ENCODE peak calls at places on chromosomes 2 and 18, in ten cellular contexts. X, I, H, C, T, S, A, D, E and N are unnamed samples. For H3K4me1 and H3K36me3, the result is how much of the 10 kb centered on the place peaks cover.

GRCh38 chr2:16123421-16123820 is 183.1 kb downstream of the MYCN start:
- DNase-seq in X (peak), I (no peak), H (no peak), C (no peak), T (no peak), S (no peak), A (no peak), D (no peak), E (no peak), N (no peak)

GRCh38 chr2:196836440-196836839 is 27.3 kb upstream of the C2orf66 start:
- DNase-seq in X (no peak), I (no peak), H (no peak), C (no peak), T (no peak), S (no peak), A (peak), D (no peak), E (peak), N (no peak)

GRCh38 chr2:161556440-161556839 is 67.8 kb upstream of the SLC4A10 start:
- DNase-seq in X (no peak), I (no peak), H (no peak), C (no peak), T (no peak), S (no peak), A (peak), D (no peak), E (peak), N (no peak)

GRCh38 chr18:74367905-74368304 is 52.3 kb downstream of the C18orf63 start:
- DNase-seq in X (no peak), I (no peak), H (no peak), C (no peak), T (no peak), S (no peak), A (no peak), D (no peak), E (no peak), N (no peak)

GRCh38 chr2:40072442-40073232 is 293.6 kb upstream of the THUMPD2 start:
- DNase-seq in X (no peak), I (no peak), H (no peak), C (no peak), T (no peak), S (no peak), A (no peak), D (peak), E (no peak), N (no peak)

GRCh38 chr2:45930396-45930792 is 278.9 kb downstream of the PRKCE start:
- DNase-seq in X (no peak), I (no peak), H (no peak), C (no peak), T (no peak), S (no peak), A (peak), D (no peak), E (peak), N (no peak)

GRCh38 chr2:196131384-196131861 is 40.0 kb downstream of the STK17B start:
- DNase-seq in X (no peak), I (peak), H (no peak), C (no peak), T (peak), S (peak), A (peak), D (no peak), E (peak), N (peak)

GRCh38 chr2:43024515-43024962 is 201.9 kb downstream of the ZFP36L2 start:
- DNase-seq in X (no peak), I (peak), H (peak), C (peak), T (peak), S (peak), A (peak), D (peak), E (peak), N (peak)

GRCh38 chr18:39296293-39296888 is 1730.8 kb upstream of the CELF4 start:
- DNase-seq in X (no peak), I (no peak), H (no peak), C (no peak), T (no peak), S (no peak), A (no peak), D (no peak), E (no peak), N (no peak)

GRCh38 chr18:10748641-10749040 is 222.8 kb downstream of the NAPG start:
- DNase-seq in X (no peak), I (no peak), H (no peak), C (no peak), T (no peak), S (no peak), A (peak), D (no peak), E (peak), N (no peak)

GRCh38 chr2:10490806-10491291 is 42.7 kb upstream of the ODC1 start:
- DNase-seq in X (no peak), I (no peak), H (peak), C (no peak), T (no peak), S (no peak), A (no peak), D (no peak), E (no peak), N (no peak)

GRCh38 chr2:106127282-106127771 is 66.8 kb downstream of the UXS1 start:
- DNase-seq in X (no peak), I (no peak), H (no peak), C (no peak), T (no peak), S (no peak), A (no peak), D (no peak), E (peak), N (no peak)

GRCh38 chr18:5912491-5912890 is 17.2 kb upstream of the TMEM200C start:
- DNase-seq in X (no peak), I (no peak), H (no peak), C (no peak), T (no peak), S (no peak), A (no peak), D (no peak), E (no peak), N (no peak)

GRCh38 chr18:3148930-3149535 is 70.7 kb downstream of the MYOM1 start:
- DNase-seq in X (no peak), I (no peak), H (no peak), C (no peak), T (no peak), S (no peak), A (peak), D (no peak), E (peak), N (peak)

GRCh38 chr2:83817511-83817910 is 641.6 kb downstream of the SUCLG1 start:
- DNase-seq in X (no peak), I (no peak), H (no peak), C (no peak), T (no peak), S (no peak), A (peak), D (no peak), E (peak), N (no peak)

GRCh38 chr2:12666445-12666844 is 50.3 kb upstream of the TRIB2 start:
- DNase-seq in X (no peak), I (no peak), H (no peak), C (no peak), T (no peak), S (no peak), A (no peak), D (no peak), E (no peak), N (no peak)

GRCh38 chr2:146239392-146240135 is 1605.3 kb upstream of the ACVR2A start:
- DNase-seq in X (no peak), I (no peak), H (no peak), C (no peak), T (no peak), S (no peak), A (no peak), D (no peak), E (peak), N (no peak)

GRCh38 chr2:45169339-45170190 is 160.3 kb upstream of the SIX2 start:
- DNase-seq in X (no peak), I (no peak), H (no peak), C (no peak), T (no peak), S (peak), A (peak), D (peak), E (peak), N (peak)

DNA sequence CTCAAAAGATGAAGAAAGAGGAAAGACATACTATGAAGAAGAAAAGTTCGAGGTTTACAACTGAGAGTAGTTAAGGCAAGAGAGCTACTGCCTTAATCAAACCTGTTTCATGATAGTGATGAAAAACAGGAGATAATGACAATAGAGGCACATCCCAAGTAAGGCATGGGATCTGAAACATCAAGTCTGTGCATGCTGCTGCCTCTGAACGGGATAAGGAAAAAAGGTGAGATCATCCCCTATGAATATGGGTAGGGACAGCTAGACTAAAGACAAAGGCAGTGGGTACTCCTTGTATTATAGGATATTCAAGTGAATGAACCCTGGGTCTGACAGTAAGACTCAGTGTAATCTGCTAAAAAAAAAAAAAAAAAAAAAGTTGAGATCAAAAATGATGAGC is 3.0 kb downstream of the EXOC6B start:
- DNase-seq in X (no peak), I (no peak), H (no peak), C (no peak), T (no peak), S (no peak), A (no peak), D (no peak), E (no peak), N (no peak)
- H3K4me3 ChIP-seq in X (no peak), I (no peak), H (no peak), C (no peak), T (no peak), S (no peak), A (no peak), D (no peak), E (no peak), N (no peak)

GRCh38 chr2:120261387-120262006 is 8.8 kb downstream of the RALB start:
- DNase-seq in X (no peak), I (no peak), H (no peak), C (no peak), T (no peak), S (no peak), A (no peak), D (no peak), E (no peak), N (no peak)
- H3K4me1 ChIP-seq in X (under half), I (under half), H (under half), C (under half), T (under half), S (under half), A (under half), D (under half), E (under half), N (under half)

GRCh38 chr2:172586255-172586891 is 30.5 kb downstream of the PDK1 start:
- DNase-seq in X (no peak), I (no peak), H (no peak), C (no peak), T (no peak), S (no peak), A (no peak), D (no peak), E (no peak), N (no peak)
- H3K36me3 ChIP-seq in X (under half), I (under half), H (under half), C (under half), T (under half), S (under half), A (half or more), D (under half), E (half or more), N (under half)

DNA sequence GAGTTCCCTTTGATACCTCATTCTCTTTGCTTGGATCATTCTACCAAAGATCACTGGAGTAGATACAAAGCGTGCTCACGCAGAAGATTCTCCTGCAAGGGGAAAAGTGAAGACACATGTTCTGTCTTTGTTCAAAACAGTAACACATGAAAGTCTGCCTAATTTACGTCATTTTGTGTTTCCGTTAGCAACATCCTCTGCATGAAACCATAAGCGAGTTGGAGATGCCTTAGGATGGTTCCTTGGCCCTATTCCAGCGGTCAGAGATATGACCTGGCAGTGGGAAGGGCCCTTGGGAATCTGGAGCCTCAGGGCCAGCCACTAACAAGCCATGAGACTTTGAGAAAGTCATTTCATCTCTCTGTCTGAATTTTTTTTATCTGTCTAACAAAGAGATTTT is 180.9 kb upstream of the TWIST2 start:
- DNase-seq in X (peak), I (no peak), H (no peak), C (no peak), T (no peak), S (no peak), A (no peak), D (no peak), E (peak), N (no peak)
- H3K4me3 ChIP-seq in X (no peak), I (no peak), H (no peak), C (no peak), T (no peak), S (no peak), A (no peak), D (no peak), E (no peak), N (no peak)

GRCh38 chr2:100834221-100834620 is 14.3 kb downstream of the NPAS2 start:
- DNase-seq in X (no peak), I (no peak), H (no peak), C (no peak), T (no peak), S (no peak), A (no peak), D (no peak), E (no peak), N (no peak)
- H3K4me1 ChIP-seq in X (under half), I (under half), H (under half), C (under half), T (under half), S (under half), A (under half), D (under half), E (under half), N (under half)

GRCh38 chr2:70233892-70234291 is 14.5 kb downstream of the TIA1 start:
- DNase-seq in X (no peak), I (no peak), H (no peak), C (no peak), T (no peak), S (no peak), A (no peak), D (no peak), E (no peak), N (no peak)
- H3K36me3 ChIP-seq in X (under half), I (half or more), H (under half), C (under half), T (under half), S (half or more), A (under half), D (half or more), E (half or more), N (half or more)